ENCODE peak calls at places on chromosomes 5 and 9, in seven cellular contexts. One of them, this sample, is unnamed.

GRCh38 chr5:157463621-157464407 is 3.8 kb downstream of the NIPAL4 start:
- DNase-seq in astrocyte of the spinal cord: peak
- DNase-seq in NCI-H1105: no peak
- DNase-seq in NCI-H774: no peak
- DNase-seq in SW 1271: no peak
- DNase-seq in choroid plexus epithelial cell: no peak
- DNase-seq in sciatic nerve: no peak
- DNase-seq in this sample: peak

GRCh38 chr5:74587895-74588294 is 52.6 kb downstream of the ENC1 start:
- DNase-seq in astrocyte of the spinal cord: no peak
- DNase-seq in NCI-H1105: no peak
- DNase-seq in NCI-H774: no peak
- DNase-seq in SW 1271: no peak
- DNase-seq in choroid plexus epithelial cell: no peak
- DNase-seq in sciatic nerve: no peak
- DNase-seq in this sample: no peak

GRCh38 chr5:570886-571285 is 41.3 kb upstream of the CEP72 start:
- DNase-seq in astrocyte of the spinal cord: no peak
- DNase-seq in NCI-H1105: no peak
- DNase-seq in NCI-H774: no peak
- DNase-seq in SW 1271: no peak
- DNase-seq in choroid plexus epithelial cell: no peak
- DNase-seq in sciatic nerve: no peak
- DNase-seq in this sample: no peak

GRCh38 chr9:92983984-92984589 is 36.8 kb downstream of the FGD3 start:
- DNase-seq in astrocyte of the spinal cord: peak
- DNase-seq in NCI-H1105: no peak
- DNase-seq in NCI-H774: no peak
- DNase-seq in SW 1271: peak
- DNase-seq in choroid plexus epithelial cell: peak
- DNase-seq in sciatic nerve: no peak
- DNase-seq in this sample: peak

GRCh38 chr5:83378624-83379259 is 92.8 kb upstream of the VCAN start:
- DNase-seq in astrocyte of the spinal cord: no peak
- DNase-seq in NCI-H1105: no peak
- DNase-seq in NCI-H774: no peak
- DNase-seq in SW 1271: no peak
- DNase-seq in choroid plexus epithelial cell: no peak
- DNase-seq in sciatic nerve: no peak
- DNase-seq in this sample: no peak

GRCh38 chr5:148559461-148559860 is 94.9 kb downstream of the HTR4 start:
- DNase-seq in astrocyte of the spinal cord: no peak
- DNase-seq in NCI-H1105: no peak
- DNase-seq in NCI-H774: no peak
- DNase-seq in SW 1271: no peak
- DNase-seq in choroid plexus epithelial cell: no peak
- DNase-seq in sciatic nerve: no peak
- DNase-seq in this sample: no peak

GRCh38 chr5:79133121-79133656 is 21.6 kb downstream of the BHMT start:
- DNase-seq in astrocyte of the spinal cord: peak
- DNase-seq in NCI-H1105: peak
- DNase-seq in NCI-H774: peak
- DNase-seq in SW 1271: peak
- DNase-seq in choroid plexus epithelial cell: peak
- DNase-seq in sciatic nerve: no peak
- DNase-seq in this sample: peak

GRCh38 chr5:172179032-172179989 is 8.7 kb downstream of the STK10 start:
- DNase-seq in astrocyte of the spinal cord: peak
- DNase-seq in NCI-H1105: no peak
- DNase-seq in NCI-H774: no peak
- DNase-seq in SW 1271: peak
- DNase-seq in choroid plexus epithelial cell: peak
- DNase-seq in sciatic nerve: no peak
- DNase-seq in this sample: peak

GRCh38 chr9:34956648-34957047 is 1.4 kb upstream of the PHF24 start:
- DNase-seq in astrocyte of the spinal cord: no peak
- DNase-seq in NCI-H1105: no peak
- DNase-seq in NCI-H774: no peak
- DNase-seq in SW 1271: no peak
- DNase-seq in choroid plexus epithelial cell: no peak
- DNase-seq in sciatic nerve: no peak
- DNase-seq in this sample: no peak

GRCh38 chr5:43042176-43042625 is 2.1 kb upstream of the ANXA2R start:
- DNase-seq in astrocyte of the spinal cord: peak
- DNase-seq in NCI-H1105: peak
- DNase-seq in NCI-H774: peak
- DNase-seq in SW 1271: peak
- DNase-seq in choroid plexus epithelial cell: peak
- DNase-seq in sciatic nerve: peak
- DNase-seq in this sample: peak

GRCh38 chr9:86494644-86495081 is 140.5 kb upstream of the TUT7 start:
- DNase-seq in astrocyte of the spinal cord: peak
- DNase-seq in NCI-H1105: no peak
- DNase-seq in NCI-H774: no peak
- DNase-seq in SW 1271: no peak
- DNase-seq in choroid plexus epithelial cell: peak
- DNase-seq in sciatic nerve: no peak
- DNase-seq in this sample: peak

GRCh38 chr5:141654298-141654697 is 3.1 kb upstream of the FCHSD1 start:
- DNase-seq in astrocyte of the spinal cord: peak
- DNase-seq in NCI-H1105: no peak
- DNase-seq in NCI-H774: no peak
- DNase-seq in SW 1271: peak
- DNase-seq in choroid plexus epithelial cell: peak
- DNase-seq in sciatic nerve: no peak
- DNase-seq in this sample: peak

GRCh38 chr5:17217421-17218352 is at the start of gene BASP1:
- DNase-seq in astrocyte of the spinal cord: peak
- DNase-seq in NCI-H1105: peak
- DNase-seq in NCI-H774: peak
- DNase-seq in SW 1271: peak
- DNase-seq in choroid plexus epithelial cell: peak
- DNase-seq in sciatic nerve: peak
- DNase-seq in this sample: peak

GRCh38 chr5:58360794-58361193 is 99.1 kb downstream of the PLK2 start:
- DNase-seq in astrocyte of the spinal cord: no peak
- DNase-seq in NCI-H1105: no peak
- DNase-seq in NCI-H774: no peak
- DNase-seq in SW 1271: no peak
- DNase-seq in choroid plexus epithelial cell: no peak
- DNase-seq in sciatic nerve: no peak
- DNase-seq in this sample: no peak

GRCh38 chr9:9341203-9341602 is 1271.6 kb downstream of the PTPRD start:
- DNase-seq in astrocyte of the spinal cord: no peak
- DNase-seq in NCI-H1105: peak
- DNase-seq in NCI-H774: no peak
- DNase-seq in SW 1271: no peak
- DNase-seq in choroid plexus epithelial cell: no peak
- DNase-seq in sciatic nerve: no peak
- DNase-seq in this sample: no peak

GRCh38 chr9:111456536-111456935 is 27.6 kb downstream of the ECPAS start:
- DNase-seq in astrocyte of the spinal cord: no peak
- DNase-seq in NCI-H1105: no peak
- DNase-seq in NCI-H774: no peak
- DNase-seq in SW 1271: no peak
- DNase-seq in choroid plexus epithelial cell: peak
- DNase-seq in sciatic nerve: no peak
- DNase-seq in this sample: peak

GRCh38 chr5:14298126-14298847 is 155.1 kb downstream of the TRIO start:
- DNase-seq in astrocyte of the spinal cord: no peak
- DNase-seq in NCI-H1105: no peak
- DNase-seq in NCI-H774: no peak
- DNase-seq in SW 1271: no peak
- DNase-seq in choroid plexus epithelial cell: peak
- DNase-seq in sciatic nerve: no peak
- DNase-seq in this sample: peak

GRCh38 chr9:16069671-16070586 is 517.1 kb downstream of the CCDC171 start:
- DNase-seq in astrocyte of the spinal cord: peak
- DNase-seq in NCI-H1105: no peak
- DNase-seq in NCI-H774: no peak
- DNase-seq in SW 1271: no peak
- DNase-seq in choroid plexus epithelial cell: peak
- DNase-seq in sciatic nerve: no peak
- DNase-seq in this sample: peak

GRCh38 chr5:75009559-75010230 is 42.7 kb downstream of the GCNT4 start:
- DNase-seq in astrocyte of the spinal cord: no peak
- DNase-seq in NCI-H1105: no peak
- DNase-seq in NCI-H774: no peak
- DNase-seq in SW 1271: no peak
- DNase-seq in choroid plexus epithelial cell: no peak
- DNase-seq in sciatic nerve: no peak
- DNase-seq in this sample: no peak

GRCh38 chr5:94670726-94671125 is 52.3 kb downstream of the SLF1 start:
- DNase-seq in astrocyte of the spinal cord: no peak
- DNase-seq in NCI-H1105: no peak
- DNase-seq in NCI-H774: no peak
- DNase-seq in SW 1271: no peak
- DNase-seq in choroid plexus epithelial cell: peak
- DNase-seq in sciatic nerve: no peak
- DNase-seq in this sample: peak

GRCh38 chr5:134088291-134088690 is 26.2 kb upstream of the TCF7 start:
- DNase-seq in astrocyte of the spinal cord: peak
- DNase-seq in NCI-H1105: no peak
- DNase-seq in NCI-H774: no peak
- DNase-seq in SW 1271: no peak
- DNase-seq in choroid plexus epithelial cell: no peak
- DNase-seq in sciatic nerve: no peak
- DNase-seq in this sample: no peak

GRCh38 chr5:171067540-171068130 is 205.8 kb downstream of the RANBP17 start:
- DNase-seq in astrocyte of the spinal cord: no peak
- DNase-seq in NCI-H1105: no peak
- DNase-seq in NCI-H774: no peak
- DNase-seq in SW 1271: no peak
- DNase-seq in choroid plexus epithelial cell: no peak
- DNase-seq in sciatic nerve: no peak
- DNase-seq in this sample: no peak

GRCh38 chr5:74382864-74383618 is 257.5 kb downstream of the ENC1 start:
- DNase-seq in astrocyte of the spinal cord: peak
- DNase-seq in NCI-H1105: no peak
- DNase-seq in NCI-H774: no peak
- DNase-seq in SW 1271: no peak
- DNase-seq in choroid plexus epithelial cell: peak
- DNase-seq in sciatic nerve: no peak
- DNase-seq in this sample: peak

GRCh38 chr5:36164461-36164860 is 12.6 kb downstream of the SKP2 start:
- DNase-seq in astrocyte of the spinal cord: no peak
- DNase-seq in NCI-H1105: no peak
- DNase-seq in NCI-H774: no peak
- DNase-seq in SW 1271: no peak
- DNase-seq in choroid plexus epithelial cell: no peak
- DNase-seq in sciatic nerve: no peak
- DNase-seq in this sample: no peak

GRCh38 chr9:23741304-23741800 is 84.7 kb downstream of the ELAVL2 start:
- DNase-seq in astrocyte of the spinal cord: no peak
- DNase-seq in NCI-H1105: no peak
- DNase-seq in NCI-H774: no peak
- DNase-seq in SW 1271: no peak
- DNase-seq in choroid plexus epithelial cell: no peak
- DNase-seq in sciatic nerve: no peak
- DNase-seq in this sample: no peak

GRCh38 chr5:51748667-51749066 is 365.4 kb downstream of the ISL1 start:
- DNase-seq in astrocyte of the spinal cord: no peak
- DNase-seq in NCI-H1105: no peak
- DNase-seq in NCI-H774: no peak
- DNase-seq in SW 1271: no peak
- DNase-seq in choroid plexus epithelial cell: no peak
- DNase-seq in sciatic nerve: no peak
- DNase-seq in this sample: no peak

GRCh38 chr5:103424008-103424407 is 138.6 kb downstream of the NUDT12 start:
- DNase-seq in astrocyte of the spinal cord: peak
- DNase-seq in NCI-H1105: no peak
- DNase-seq in NCI-H774: no peak
- DNase-seq in SW 1271: no peak
- DNase-seq in choroid plexus epithelial cell: peak
- DNase-seq in sciatic nerve: no peak
- DNase-seq in this sample: peak

GRCh38 chr5:96649251-96649937 is 12.8 kb upstream of the CAST start:
- DNase-seq in astrocyte of the spinal cord: no peak
- DNase-seq in NCI-H1105: no peak
- DNase-seq in NCI-H774: no peak
- DNase-seq in SW 1271: no peak
- DNase-seq in choroid plexus epithelial cell: peak
- DNase-seq in sciatic nerve: no peak
- DNase-seq in this sample: no peak